ENCODE peak calls at places on chromosome 21, in eight cellular contexts. Q is OCI-LY7, U is SK-N-SH, N is H9, S is astrocyte, P is fibroblast of lung, J is IMR-90, B is GM23248. E is an unnamed sample.

GRCh38 chr21:37891953-37892352 is 24.3 kb downstream of the KCNJ6 start:
- DNase-seq in J (no peak), B (no peak), N (no peak), Q (no peak), S (no peak), P (no peak), U (no peak), E (no peak)

GRCh38 chr21:43758132-43758619 is 17.9 kb downstream of the CSTB start:
- DNase-seq in B (no peak), Q (no peak), N (no peak), J (peak; percentile 70), S (no peak), P (peak; percentile 77), U (no peak), E (no peak)

GRCh38 chr21:26072891-26073615 is 97.5 kb downstream of the APP start:
- DNase-seq in S (peak; percentile 89), U (no peak), Q (no peak), P (peak; percentile 54), J (peak; percentile 87), B (peak; percentile 79), N (no peak), E (no peak)

GRCh38 chr21:40200962-40201361 is 333.7 kb downstream of the PCP4 start:
- DNase-seq in Q (no peak), U (no peak), N (no peak), J (no peak), B (no peak), S (no peak), P (no peak), E (no peak)

GRCh38 chr21:44377201-44377921 is 23.9 kb downstream of the TRPM2 start:
- DNase-seq in B (no peak), Q (peak; percentile 23), J (no peak), N (peak; percentile 60), P (no peak), U (peak; percentile 58), S (no peak), E (no peak)

GRCh38 chr21:39845581-39846130 is 21.6 kb upstream of the PCP4 start:
- DNase-seq in Q (no peak), J (no peak), B (no peak), U (no peak), N (no peak), P (no peak), S (peak; percentile 87), E (no peak)

GRCh38 chr21:41957991-41958766 is 4.4 kb upstream of the C2CD2 start:
- DNase-seq in Q (no peak), S (peak; percentile 92), U (no peak), P (peak; percentile 93), J (peak; percentile 98), B (peak; percentile 81), N (no peak), E (peak; percentile 93)

GRCh38 chr21:43373387-43374227 is 53.3 kb downstream of the SIK1 start:
- DNase-seq in Q (no peak), N (no peak), S (no peak), J (no peak), U (no peak), P (no peak), B (no peak), E (no peak)

GRCh38 chr21:37870229-37870628 is 46.0 kb downstream of the KCNJ6 start:
- DNase-seq in J (no peak), B (no peak), U (no peak), Q (no peak), N (no peak), P (no peak), S (no peak), E (no peak)

GRCh38 chr21:25670726-25671125 is 31.7 kb downstream of the JAM2 start:
- DNase-seq in U (no peak), J (peak; percentile 30), N (no peak), S (peak; percentile 53), Q (no peak), P (peak; percentile 79), B (peak; percentile 69), E (no peak)

GRCh38 chr21:41166947-41167346 is 1.0 kb upstream of the BACE2 start:
- DNase-seq in N (no peak), U (peak; percentile 20), S (no peak), J (no peak), B (peak; percentile 44), P (no peak), Q (no peak), E (no peak)

GRCh38 chr21:44405948-44406872 is 49.1 kb upstream of the LRRC3 start:
- DNase-seq in J (no peak), B (peak; percentile 22), Q (no peak), U (peak; percentile 14), N (peak; percentile 22), P (no peak), S (peak; percentile 14), E (no peak)

GRCh38 chr21:38067086-38067739 is 151.0 kb upstream of the KCNJ6 start:
- DNase-seq in N (no peak), B (peak; percentile 49), S (no peak), P (no peak), Q (no peak), U (no peak), J (no peak), E (no peak)

GRCh38 chr21:42975886-42976608 is 1.7 kb downstream of the PKNOX1 start:
- DNase-seq in S (no peak), N (no peak), J (no peak), Q (no peak), P (peak; percentile 32), B (peak; percentile 44), U (no peak), E (no peak)

GRCh38 chr21:37904879-37905278 is 11.4 kb downstream of the KCNJ6 start:
- DNase-seq in P (no peak), U (no peak), N (no peak), B (peak; percentile 39), Q (no peak), S (no peak), J (no peak), E (no peak)

GRCh38 chr21:43292041-43292865 is 123.4 kb downstream of the CRYAA start:
- DNase-seq in P (no peak), J (no peak), B (no peak), U (no peak), N (no peak), S (no peak), Q (no peak), E (no peak)

GRCh38 chr21:42705746-42706374 is 52.4 kb downstream of the PDE9A start:
- DNase-seq in U (no peak), P (no peak), S (no peak), J (no peak), Q (no peak), B (no peak), N (no peak), E (no peak)

GRCh38 chr21:42148097-42148496 is 70.8 kb upstream of the ABCG1 start:
- DNase-seq in J (no peak), P (no peak), B (no peak), U (no peak), S (no peak), N (no peak), Q (no peak), E (no peak)

DNA sequence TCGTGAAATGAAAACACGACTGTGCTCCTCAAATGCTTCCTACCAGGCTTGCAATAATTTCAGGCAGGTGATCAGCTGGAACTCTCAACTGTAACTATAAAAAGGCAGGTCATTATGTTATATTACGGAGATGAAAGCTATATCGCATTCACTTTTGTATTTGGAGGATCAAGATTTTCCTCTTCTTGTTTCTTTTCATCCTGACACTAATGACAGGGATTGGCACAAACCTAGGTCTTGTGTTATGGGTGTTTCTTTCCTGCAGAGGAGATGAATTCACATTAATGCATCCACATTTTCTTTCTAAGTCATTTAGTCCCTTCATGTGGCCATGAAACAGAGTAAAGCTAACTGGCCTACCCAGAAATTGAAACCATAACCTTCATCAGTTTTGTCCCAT is 57.3 kb downstream of the SAMSN1 start:
- DNase-seq in J (no peak), Q (no peak), S (no peak), U (no peak), B (no peak), P (no peak), N (no peak), E (no peak)
- H3K4me2 ChIP-seq in J (no peak overlapping the region), Q (no peak overlapping the region), S (no peak overlapping the region), U (no peak overlapping the region), B (no peak overlapping the region), P (no peak overlapping the region), N (no peak overlapping the region), E (no peak overlapping the region)

DNA sequence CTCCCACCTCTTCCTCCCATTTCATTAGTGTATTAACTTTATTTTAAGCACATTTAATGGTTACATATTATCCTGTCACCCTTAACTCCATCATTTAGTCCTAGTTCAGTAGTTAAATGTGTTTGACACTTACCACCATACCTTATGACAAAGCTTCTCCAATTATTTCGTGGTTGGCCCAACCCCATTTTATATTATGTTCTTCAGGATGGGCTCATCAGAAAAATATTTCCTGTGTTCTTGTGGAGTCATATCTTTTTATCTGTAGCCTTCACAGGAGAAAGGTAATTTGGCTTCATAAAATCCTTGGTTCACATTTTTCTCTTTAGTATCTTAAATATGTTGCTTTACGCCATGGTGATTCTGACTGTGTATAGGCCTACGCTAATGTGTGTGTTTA is 142.3 kb upstream of the COL6A1 start:
- DNase-seq in J (peak; percentile 12), U (no peak), Q (no peak), S (peak; percentile 40), P (no peak), B (peak; percentile 33), N (no peak), E (no peak)
- H4K20me1 ChIP-seq in J (no peaks in the 10 kb centered on the region), U (no peaks in the 10 kb centered on the region), Q (no peaks in the 10 kb centered on the region), S (no peaks in the 10 kb centered on the region), P (no peaks in the 10 kb centered on the region), B (no peaks in the 10 kb centered on the region), N (no peaks in the 10 kb centered on the region), E (no peaks in the 10 kb centered on the region)

DNA sequence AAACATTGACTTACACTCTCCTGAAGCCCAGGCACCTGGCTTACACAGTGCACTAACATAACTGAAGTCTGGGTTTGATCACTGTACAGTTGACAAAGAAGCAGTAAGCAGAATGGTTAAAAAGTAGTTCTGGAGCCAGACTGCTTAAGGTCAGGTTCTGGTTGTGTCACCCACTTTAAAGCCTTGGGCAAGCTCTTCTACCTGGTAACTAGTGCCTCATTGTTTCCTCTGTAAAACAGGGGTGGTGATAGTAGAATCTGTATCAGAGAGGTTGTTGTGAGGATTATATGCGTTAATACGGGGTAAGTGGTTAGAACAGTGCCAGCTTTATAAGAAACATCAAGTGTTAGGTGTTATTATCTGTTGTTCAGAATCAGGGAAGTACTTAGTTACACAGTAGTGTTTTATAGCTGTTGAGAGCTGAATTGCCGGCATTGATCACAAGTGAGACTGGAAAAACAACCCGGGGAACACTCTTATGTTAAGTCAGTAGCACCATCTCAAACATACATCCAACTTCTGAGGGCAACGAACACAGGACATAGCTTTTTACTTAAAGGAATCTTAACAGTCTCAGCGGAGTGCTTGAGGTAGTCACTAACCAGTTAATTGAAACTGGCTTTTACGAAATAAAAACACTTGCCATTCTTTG is 3.7 kb downstream of the BACH1 start:
- DNase-seq in Q (no peak), B (peak; percentile 39), J (peak; percentile 34), P (peak; percentile 25), U (no peak), S (peak; percentile 23), N (no peak), E (no peak)
- H3K4me1 ChIP-seq in Q (peaks cover 54% of the 10 kb centered on the region), B (peaks cover 67% of the 10 kb centered on the region), J (peaks cover 17% of the 10 kb centered on the region), P (peaks cover 2% of the 10 kb centered on the region), U (peaks cover 44% of the 10 kb centered on the region), S (peaks cover 37% of the 10 kb centered on the region), N (peaks cover 8% of the 10 kb centered on the region), E (peaks cover 38% of the 10 kb centered on the region)

DNA sequence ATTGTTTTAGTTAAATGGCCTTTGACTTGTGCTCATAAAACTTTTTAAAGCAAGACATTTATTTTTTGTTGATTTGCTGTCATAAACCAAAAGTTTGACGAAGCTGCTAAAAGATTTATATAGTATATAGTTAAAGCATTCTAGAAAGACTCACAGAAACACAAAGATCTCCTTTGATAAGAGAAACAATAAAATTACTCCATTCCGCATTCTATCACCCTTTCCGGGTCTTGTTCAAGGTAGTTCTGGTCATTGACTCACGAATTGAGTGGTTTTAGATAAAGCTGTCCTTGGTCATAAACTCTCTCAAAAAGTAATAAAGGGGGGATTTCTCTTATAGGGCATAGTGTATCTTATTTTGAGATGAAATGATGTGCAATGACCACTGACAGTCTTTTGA is 1010.5 kb upstream of the NCAM2 start:
- DNase-seq in P (no peak), J (no peak), Q (no peak), N (no peak), B (no peak), U (no peak), S (no peak), E (no peak)
- H3K4me2 ChIP-seq in P (no peak overlapping the region), J (no peak overlapping the region), Q (no peak overlapping the region), N (no peak overlapping the region), B (no peak overlapping the region), U (no peak overlapping the region), S (no peak overlapping the region), E (no peak overlapping the region)

E was measured in PC-9.